ENCODE peak calls at places on chromosomes 6 and 20, in four cellular contexts. I, G, U and M are unnamed samples.
A peak's percentile ranks its signal among the peaks of the same experiment; 100 is the strongest.

GRCh38 chr6:2953098-2953497 is 18.3 kb downstream of the SERPINB6 start:
- DNase-seq in G (no peak), U (no peak), I (no peak), M (no peak)

GRCh38 chr20:53270792-53271375 is 298.7 kb downstream of the TSHZ2 start:
- DNase-seq in U (no peak), I (no peak), G (no peak), M (no peak)

GRCh38 chr6:20366082-20366834 is 35.4 kb upstream of the E2F3 start:
- DNase-seq in I (no peak), U (no peak), G (no peak), M (no peak)

GRCh38 chr6:125258651-125259353 is 43.0 kb downstream of the HDDC2 start:
- DNase-seq in U (no peak), G (peak; percentile 16), I (no peak), M (no peak)

GRCh38 chr20:25328954-25329498 is 61.6 kb downstream of the ABHD12 start:
- DNase-seq in G (no peak), I (no peak), U (no peak), M (no peak)

GRCh38 chr6:29725981-29726380 is 2.7 kb downstream of the HLA-F start:
- DNase-seq in G (no peak), I (no peak), U (no peak), M (no peak)

GRCh38 chr20:6533321-6533720 is 234.2 kb upstream of the BMP2 start:
- DNase-seq in I (no peak), G (no peak), U (no peak), M (no peak)

GRCh38 chr20:38805958-38806854 is 709 bp downstream of the PPP1R16B start:
- DNase-seq in I (peak; percentile 49), U (peak; percentile 36), G (no peak), M (peak; percentile 38)

GRCh38 chr20:61582196-61582923 is 330.3 kb downstream of the CDH4 start:
- DNase-seq in U (no peak), G (no peak), I (no peak), M (no peak)

GRCh38 chr6:130366011-130366963 is at the start of gene TMEM200A:
- DNase-seq in G (no peak), U (peak; percentile 28), I (no peak), M (no peak)

GRCh38 chr20:46770330-46771194 is 61.1 kb downstream of the SLC2A10 start:
- DNase-seq in G (no peak), U (no peak), I (no peak), M (no peak)

GRCh38 chr6:123640567-123641187 is 3.9 kb upstream of the TRDN start:
- DNase-seq in G (no peak), I (no peak), U (no peak), M (no peak)

GRCh38 chr6:157699777-157700636 is 123.0 kb upstream of the SNX9 start:
- DNase-seq in I (no peak), G (no peak), U (no peak), M (no peak)